ENCODE peak calls at places on chromosomes 3 and 15, in five cellular contexts. F, M, C, W and I are unnamed samples.

GRCh38 chr3:186849392-186849975 is 7.0 kb downstream of the ADIPOQ start:
- DNase-seq in F (peak; percentile 52), M (peak; percentile 8), C (no peak), W (no peak), I (no peak)

GRCh38 chr3:78728406-78729145 is 1039.2 kb downstream of the ROBO1 start:
- DNase-seq in F (no peak), M (peak; percentile 51), C (peak; percentile 91), W (no peak), I (no peak)

GRCh38 chr3:158085358-158085757 is 20.9 kb downstream of the SHOX2 start:
- DNase-seq in F (no peak), M (no peak), C (no peak), W (no peak), I (no peak)

GRCh38 chr15:23854535-23855252 is 167.6 kb upstream of the NDN start:
- DNase-seq in F (no peak), M (no peak), C (no peak), W (no peak), I (no peak)

GRCh38 chr15:25706176-25706970 is 156.8 kb downstream of the ATP10A start:
- DNase-seq in F (no peak), M (no peak), C (no peak), W (no peak), I (no peak)

GRCh38 chr3:22377421-22377820 is 626.4 kb upstream of the ZNF385D start:
- DNase-seq in F (no peak), M (peak; percentile 64), C (no peak), W (no peak), I (no peak)

GRCh38 chr3:184795493-184796198 is 16.3 kb upstream of the VPS8 start:
- DNase-seq in F (no peak), M (no peak), C (no peak), W (no peak), I (no peak)

GRCh38 chr3:64685800-64686445 is 1.9 kb downstream of the ADAMTS9 start:
- DNase-seq in F (peak; percentile 81), M (peak; percentile 91), C (peak; percentile 48), W (no peak), I (peak; percentile 91)

GRCh38 chr15:69951511-69952209 is 146.1 kb downstream of the TLE3 start:
- DNase-seq in F (no peak), M (no peak), C (no peak), W (no peak), I (no peak)

GRCh38 chr3:36591959-36592358 is 172.4 kb downstream of the DCLK3 start:
- DNase-seq in F (no peak), M (no peak), C (no peak), W (no peak), I (no peak)

DNA sequence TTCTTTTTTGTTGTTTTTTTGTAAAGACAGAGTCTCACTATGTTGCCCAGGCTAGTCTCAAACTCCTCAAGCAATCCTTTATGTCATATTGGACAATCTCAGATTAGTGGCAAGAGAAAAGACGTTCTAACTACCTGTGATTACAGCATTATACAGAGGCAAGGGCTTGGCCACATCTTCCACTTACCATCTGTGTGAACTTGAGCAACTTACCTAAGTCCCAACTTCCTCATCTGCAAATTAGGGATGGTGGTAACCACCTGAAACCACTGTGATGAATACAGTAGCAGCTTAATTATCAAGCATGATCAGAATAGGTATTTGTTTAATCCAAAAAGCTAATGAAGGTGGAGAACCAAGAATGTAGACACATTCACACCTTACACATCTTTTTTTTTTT is 16.1 kb downstream of the LRRC2 start:
- DNase-seq in F (no peak), M (no peak), C (no peak), W (no peak), I (no peak)
- H3K27ac ChIP-seq in F (no peak overlapping the region), M (no peak overlapping the region), C (no peak overlapping the region), W (no peak overlapping the region), I (no peak overlapping the region)

DNA sequence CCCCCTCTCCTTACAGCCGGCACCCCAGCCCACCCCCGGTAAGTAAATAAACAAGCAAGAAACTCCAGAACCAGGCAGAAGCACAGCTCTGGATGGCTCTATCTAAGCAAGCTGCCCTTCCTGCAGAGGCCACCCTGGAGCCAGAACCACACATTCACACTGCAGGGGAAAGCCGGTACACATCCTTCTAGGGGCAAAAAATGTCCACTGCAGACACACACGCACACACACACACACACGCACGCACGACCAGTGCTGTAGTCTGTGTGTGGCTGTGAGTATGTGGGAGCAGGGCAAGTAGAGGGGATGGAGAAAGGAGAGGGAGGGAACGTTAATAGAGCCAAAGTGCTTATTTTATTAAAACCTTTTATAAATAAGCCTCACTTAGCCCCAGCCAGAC is 63.8 kb downstream of the ADCY5 start:
- DNase-seq in F (no peak), M (no peak), C (no peak), W (no peak), I (peak; percentile 94)
- H3K27ac ChIP-seq in F (peak overlapping the region; percentile 89), M (no peak overlapping the region), C (no peak overlapping the region), W (peak overlapping the region; percentile 86), I (no peak overlapping the region)

DNA sequence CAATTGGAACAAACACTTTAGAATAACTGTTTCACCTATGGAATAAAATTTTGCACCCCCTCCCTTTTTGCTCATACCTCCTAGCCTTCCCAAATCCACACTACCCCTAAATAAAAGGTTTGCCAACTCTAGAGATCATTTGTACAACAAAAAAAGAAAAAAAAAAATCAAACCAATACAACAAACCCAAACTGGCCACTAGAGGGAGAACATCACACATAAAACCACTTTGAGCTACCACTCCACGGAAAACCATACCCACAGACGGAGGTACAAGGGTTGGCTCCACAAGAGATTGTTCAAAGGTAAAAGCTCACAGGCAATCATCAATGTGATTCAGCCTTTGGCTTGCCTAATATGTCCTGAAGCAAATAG is 47.6 kb downstream of the SETMAR start:
- DNase-seq in F (peak; percentile 33), M (peak; percentile 55), C (no peak), W (peak; percentile 3), I (peak; percentile 54)
- H3K27ac ChIP-seq in F (no peak overlapping the region), M (peak overlapping the region; percentile 70), C (no peak overlapping the region), W (no peak overlapping the region), I (peak overlapping the region; percentile 48)

DNA sequence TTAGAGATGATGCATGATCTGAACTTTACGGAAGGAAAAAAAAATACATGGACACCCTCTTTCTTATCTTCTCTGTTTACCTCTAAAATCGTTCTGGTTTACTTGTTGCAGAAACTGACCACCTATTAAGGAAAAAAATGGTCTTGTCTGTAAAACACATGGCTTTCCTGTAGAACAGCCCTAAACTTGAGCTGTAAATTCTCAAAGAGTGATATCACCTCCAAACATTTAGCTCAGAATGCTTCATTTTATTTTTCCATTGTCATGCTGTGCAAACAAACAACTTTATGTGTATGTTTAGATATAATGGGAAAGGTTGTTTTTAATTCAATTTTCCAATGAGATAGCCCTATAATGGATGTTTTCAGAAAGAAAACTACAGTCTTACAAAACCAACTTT is 237.4 kb upstream of the NR2F2 start:
- DNase-seq in F (no peak), M (peak; percentile 12), C (no peak), W (no peak), I (no peak)
- H3K27ac ChIP-seq in F (no peak overlapping the region), M (no peak overlapping the region), C (no peak overlapping the region), W (no peak overlapping the region), I (no peak overlapping the region)

GRCh38 chr15:76962337-76963013 is 30.9 kb downstream of the RCN2 start:
- DNase-seq in F (no peak), M (no peak), C (no peak), W (no peak), I (no peak)
- H3K27ac ChIP-seq in F (no peak overlapping the region), M (no peak overlapping the region), C (no peak overlapping the region), W (no peak overlapping the region), I (no peak overlapping the region)

GRCh38 chr3:197907196-197907595 is 42.8 kb upstream of the RPL35A start:
- DNase-seq in F (no peak), M (no peak), C (no peak), W (no peak), I (no peak)

GRCh38 chr3:197901626-197902025 is 48.4 kb upstream of the RPL35A start:
- DNase-seq in F (peak; percentile 49), M (no peak), C (no peak), W (no peak), I (no peak)

GRCh38 chr3:197906850-197907187 is 43.2 kb upstream of the RPL35A start:
- DNase-seq in F (no peak), M (no peak), C (no peak), W (no peak), I (no peak)

GRCh38 chr3:197908957-197909701 is 40.9 kb upstream of the RPL35A start:
- DNase-seq in F (no peak), M (no peak), C (no peak), W (no peak), I (no peak)

GRCh38 chr3:197906023-197906849 is 43.8 kb upstream of the RPL35A start:
- DNase-seq in F (peak; percentile 96), M (peak; percentile 93), C (peak; percentile 84), W (peak; percentile 14), I (peak; percentile 89)
- H3K27ac ChIP-seq in F (peak overlapping the region; percentile 64), M (no peak overlapping the region), C (no peak overlapping the region), W (no peak overlapping the region), I (no peak overlapping the region)

GRCh38 chr3:15273214-15273613 is 59.2 kb downstream of the SH3BP5 start:
- DNase-seq in F (no peak), M (no peak), C (no peak), W (no peak), I (no peak)

GRCh38 chr3:15271030-15271429 is 61.4 kb downstream of the SH3BP5 start:
- DNase-seq in F (no peak), M (no peak), C (no peak), W (no peak), I (no peak)

GRCh38 chr3:15269091-15269989 is 63.0 kb downstream of the SH3BP5 start:
- DNase-seq in F (peak; percentile 91), M (peak; percentile 94), C (peak; percentile 89), W (peak; percentile 54), I (peak; percentile 94)

GRCh38 chr3:15271785-15272381 is 60.5 kb downstream of the SH3BP5 start:
- DNase-seq in F (no peak), M (no peak), C (no peak), W (peak; percentile 20), I (peak; percentile 16)

GRCh38 chr3:15272431-15273196 is 59.8 kb downstream of the SH3BP5 start:
- DNase-seq in F (no peak), M (no peak), C (no peak), W (no peak), I (no peak)
- H3K27ac ChIP-seq in F (peak overlapping the region; percentile 31), M (no peak overlapping the region), C (no peak overlapping the region), W (peak overlapping the region; percentile 59), I (no peak overlapping the region)